ENCODE peak calls at places on chromosomes 3 and 15, in six cellular contexts. W, F, E, L, I and K are unnamed samples.

GRCh38 chr3:156443079-156443478 is 111.8 kb downstream of the SSR3 start:
- DNase-seq in W (no peak), F (no peak), E (no peak), L (no peak), I (no peak), K (no peak)

GRCh38 chr3:163490119-163490518 is 1588.2 kb downstream of the SI start:
- DNase-seq in W (peak; percentile 79), F (no peak), E (no peak), L (no peak), I (peak; percentile 74), K (peak; percentile 7)

GRCh38 chr15:98562361-98562791 is 86.0 kb upstream of the IGF1R start:
- DNase-seq in W (no peak), F (no peak), E (no peak), L (no peak), I (no peak), K (peak; percentile 99)

GRCh38 chr15:101362359-101362758 is 67.3 kb upstream of the SNRPA1 start:
- DNase-seq in W (no peak), F (no peak), E (no peak), L (no peak), I (no peak), K (no peak)

GRCh38 chr3:106030620-106030945 is 161.8 kb upstream of the CBLB start:
- DNase-seq in W (peak; percentile 87), F (peak; percentile 71), E (no peak), L (no peak), I (no peak), K (peak; percentile 64)

GRCh38 chr3:43279532-43279931 is 6.8 kb upstream of the SNRK start:
- DNase-seq in W (no peak), F (no peak), E (no peak), L (no peak), I (no peak), K (no peak)

GRCh38 chr15:100241572-100242479 is 99.9 kb downstream of the ADAMTS17 start:
- DNase-seq in W (peak; percentile 95), F (no peak), E (no peak), L (no peak), I (no peak), K (peak; percentile 46)

GRCh38 chr15:48643776-48644497 is 1.6 kb downstream of the FBN1 start:
- DNase-seq in W (peak; percentile 4), F (no peak), E (no peak), L (no peak), I (peak; percentile 13), K (no peak)

GRCh38 chr15:99537344-99537743 is 28.4 kb upstream of the MEF2A start:
- DNase-seq in W (no peak), F (peak; percentile 13), E (peak; percentile 40), L (no peak), I (no peak), K (no peak)

GRCh38 chr3:11288786-11289637 is 16.8 kb downstream of the ATG7 start:
- DNase-seq in W (peak; percentile 94), F (peak; percentile 96), E (no peak), L (peak; percentile 71), I (peak; percentile 78), K (peak; percentile 94)

GRCh38 chr3:99458013-99458412 is 180.4 kb upstream of the COL8A1 start:
- DNase-seq in W (no peak), F (no peak), E (no peak), L (no peak), I (no peak), K (no peak)

GRCh38 chr15:52308446-52309153 is 13.0 kb upstream of the MYO5C start:
- DNase-seq in W (no peak), F (no peak), E (no peak), L (no peak), I (no peak), K (no peak)

GRCh38 chr3:42010530-42010929 is 48.6 kb upstream of the ULK4 start:
- DNase-seq in W (no peak), F (no peak), E (no peak), L (no peak), I (peak; percentile 68), K (no peak)

GRCh38 chr3:95097493-95097892 is 1034.6 kb downstream of the NSUN3 start:
- DNase-seq in W (peak; percentile 4), F (no peak), E (no peak), L (no peak), I (peak; percentile 49), K (no peak)

GRCh38 chr3:46368569-46368968 is 2.2 kb upstream of the CCR5 start:
- DNase-seq in W (peak; percentile 68), F (no peak), E (peak; percentile 57), L (peak; percentile 70), I (no peak), K (no peak)

GRCh38 chr3:47024932-47025331 is 45.5 kb downstream of the NBEAL2 start:
- DNase-seq in W (peak; percentile 21), F (peak; percentile 59), E (no peak), L (no peak), I (no peak), K (no peak)

GRCh38 chr15:59866642-59867041 is 137.5 kb upstream of the FOXB1 start:
- DNase-seq in W (no peak), F (no peak), E (no peak), L (no peak), I (peak; percentile 61), K (no peak)

GRCh38 chr15:99437315-99438221 is 128.2 kb upstream of the MEF2A start:
- DNase-seq in W (no peak), F (no peak), E (peak; percentile 27), L (no peak), I (peak; percentile 51), K (no peak)

GRCh38 chr3:102532901-102533300 is 98.1 kb downstream of the ZPLD1 start:
- DNase-seq in W (no peak), F (peak; percentile 4), E (no peak), L (no peak), I (no peak), K (no peak)

GRCh38 chr3:52176951-52177700 is 20.8 kb upstream of the ALAS1 start:
- DNase-seq in W (no peak), F (no peak), E (no peak), L (no peak), I (no peak), K (no peak)

GRCh38 chr15:74857082-74857655 is 14.2 kb upstream of the ULK3 start:
- DNase-seq in W (peak; percentile 28), F (no peak), E (no peak), L (peak; percentile 78), I (no peak), K (no peak)

GRCh38 chr15:70398694-70399093 is 301.0 kb upstream of the TLE3 start:
- DNase-seq in W (no peak), F (no peak), E (no peak), L (no peak), I (no peak), K (no peak)

GRCh38 chr3:27721717-27722564 is at the start of gene EOMES:
- DNase-seq in W (peak; percentile 60), F (no peak), E (no peak), L (no peak), I (no peak), K (peak; percentile 47)

GRCh38 chr3:138946554-138947302 is at the start of the genes FOXL2 and FOXL2NB:
- DNase-seq in W (no peak), F (peak; percentile 48), E (no peak), L (no peak), I (peak; percentile 44), K (no peak)

GRCh38 chr3:105829229-105829628 is 39.6 kb downstream of the CBLB start:
- DNase-seq in W (peak; percentile 57), F (no peak), E (no peak), L (no peak), I (no peak), K (no peak)

GRCh38 chr3:173584093-173584833 is 186.7 kb downstream of the NLGN1 start:
- DNase-seq in W (peak; percentile 60), F (peak; percentile 44), E (no peak), L (no peak), I (peak; percentile 66), K (peak; percentile 9)

DNA sequence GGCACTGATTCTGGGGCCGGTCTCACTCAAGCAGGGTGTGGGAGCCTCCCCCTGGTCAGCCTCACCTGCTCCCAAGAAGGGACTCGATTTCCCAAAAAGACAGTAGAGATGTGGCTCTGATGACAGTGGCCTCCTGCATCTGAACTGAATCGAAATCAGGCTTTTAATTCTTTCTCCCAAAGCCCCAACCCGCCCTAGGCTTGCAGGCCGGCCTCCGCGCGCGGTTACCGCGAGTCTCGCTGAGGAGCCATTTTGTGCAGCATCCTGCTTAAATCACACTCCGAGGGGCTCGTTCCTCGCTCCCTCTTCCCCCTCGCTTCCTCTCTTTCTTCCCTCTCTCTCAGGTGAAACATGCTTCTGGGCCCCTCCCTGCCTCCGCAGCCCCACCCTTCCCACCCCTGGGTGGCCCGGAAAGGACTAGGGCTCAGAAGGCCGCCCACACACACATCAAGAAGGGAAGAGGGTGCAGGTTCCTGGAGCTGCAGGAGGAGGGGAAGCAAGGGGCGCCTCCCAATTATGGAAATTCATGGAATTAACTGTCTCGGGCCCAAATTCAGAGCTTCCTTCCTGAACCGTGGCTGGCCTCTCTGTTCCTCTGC is 30.9 kb upstream of the POLG start:
- DNase-seq in W (no peak), F (no peak), E (no peak), L (no peak), I (no peak), K (no peak)
- H3K27me3 ChIP-seq in W (peaks cover 54% of the 10 kb centered on the region), F (peaks cover 95% of the 10 kb centered on the region), E (peaks cover 99% of the 10 kb centered on the region), L (peaks cover 36% of the 10 kb centered on the region), I (peaks cover 7% of the 10 kb centered on the region), K (peaks cover 100% of the 10 kb centered on the region)

DNA sequence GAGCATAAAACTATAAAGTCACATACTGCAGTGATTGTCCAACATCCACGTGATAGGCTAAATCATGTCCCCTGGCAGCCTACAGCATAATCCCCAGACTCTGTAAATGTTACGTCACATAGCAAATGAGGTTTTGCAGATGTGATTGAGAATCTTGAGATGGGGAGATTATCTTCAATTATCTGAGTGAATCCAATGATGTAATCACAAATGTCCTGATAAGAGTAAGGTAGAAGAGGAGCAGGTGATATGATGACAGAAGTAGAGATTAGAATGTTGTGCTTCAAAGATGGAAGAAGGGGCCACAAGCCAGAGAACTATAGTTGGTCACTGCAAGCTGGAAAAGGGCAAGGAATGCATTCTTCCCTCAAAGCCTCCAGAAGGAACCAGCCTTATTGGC is 15.4 kb downstream of the SLC2A2 start:
- DNase-seq in W (no peak), F (no peak), E (no peak), L (no peak), I (no peak), K (no peak)
- H3K4me1 ChIP-seq in W (no peaks in the 10 kb centered on the region), F (no peaks in the 10 kb centered on the region), E (no peaks in the 10 kb centered on the region), L (no peaks in the 10 kb centered on the region), I (no peaks in the 10 kb centered on the region), K (no peaks in the 10 kb centered on the region)

GRCh38 chr3:33392703-33393125 is 47.5 kb downstream of the UBP1 start:
- DNase-seq in W (peak; percentile 97), F (peak; percentile 93), E (no peak), L (no peak), I (no peak), K (peak; percentile 81)

GRCh38 chr3:33391255-33391995 is 48.8 kb downstream of the UBP1 start:
- DNase-seq in W (no peak), F (no peak), E (no peak), L (no peak), I (no peak), K (no peak)

GRCh38 chr3:33389908-33390307 is 50.3 kb downstream of the UBP1 start:
- DNase-seq in W (no peak), F (no peak), E (no peak), L (no peak), I (no peak), K (no peak)

GRCh38 chr3:33394403-33395054 is 45.7 kb downstream of the UBP1 start:
- DNase-seq in W (no peak), F (peak; percentile 34), E (no peak), L (no peak), I (no peak), K (no peak)

GRCh38 chr3:33392144-33392543 is 48.1 kb downstream of the UBP1 start:
- DNase-seq in W (no peak), F (no peak), E (no peak), L (no peak), I (no peak), K (no peak)
- H3K27ac ChIP-seq in W (peak overlapping the region; percentile 81), F (no peak overlapping the region), E (peak overlapping the region; percentile 28), L (no peak overlapping the region), I (no peak overlapping the region), K (no peak overlapping the region)

GRCh38 chr15:86064326-86064725 is 15.3 kb upstream of the AGBL1 start:
- DNase-seq in W (no peak), F (no peak), E (no peak), L (no peak), I (no peak), K (no peak)
- H3K27me3 ChIP-seq in W (peaks cover 28% of the 10 kb centered on the region), F (no peaks in the 10 kb centered on the region), E (no peaks in the 10 kb centered on the region), L (no peaks in the 10 kb centered on the region), I (peaks cover 3% of the 10 kb centered on the region), K (no peaks in the 10 kb centered on the region)